ENCODE peak calls at places on chromosomes 3 and 15, in six cellular contexts. N is uterus, X is breast epithelium, C is fibroblast of pulmonary artery, W is kidney epithelial cell, U is Caco-2. D is an unnamed sample.

GRCh38 chr3:51389423-51390183 is 1.5 kb upstream of the RBM15B start:
- DNase-seq in W (no peak), U (peak), X (no peak), C (peak), N (no peak), D (peak)

GRCh38 chr15:92610101-92610520 is 45.5 kb downstream of the FAM174B start:
- DNase-seq in C (no peak), W (no peak), X (peak), U (peak), N (no peak), D (no peak)

GRCh38 chr15:101049282-101049681 is 130.1 kb downstream of the LRRK1 start:
- DNase-seq in C (no peak), X (no peak), W (no peak), U (no peak), N (no peak), D (no peak)

GRCh38 chr3:100941451-100941850 is 51.8 kb downstream of the ABI3BP start:
- DNase-seq in N (no peak), X (no peak), U (no peak), C (no peak), W (no peak), D (no peak)

GRCh38 chr3:189952272-189952671 is 168.4 kb downstream of the P3H2 start:
- DNase-seq in W (no peak), C (no peak), U (no peak), N (no peak), X (no peak), D (no peak)

GRCh38 chr3:182947892-182948291 is 32.4 kb downstream of the DCUN1D1 start:
- DNase-seq in W (no peak), U (peak), C (no peak), N (no peak), X (no peak), D (no peak)

GRCh38 chr3:174439621-174440349 is 419.3 kb upstream of the NAALADL2 start:
- DNase-seq in C (peak), W (peak), X (no peak), U (peak), N (peak), D (no peak)

GRCh38 chr3:117874028-117874765 is 1160.4 kb downstream of the IGSF11 start:
- DNase-seq in U (no peak), N (no peak), C (no peak), X (no peak), W (no peak), D (no peak)

GRCh38 chr3:182787302-182788036 is 5.8 kb upstream of the ATP11B start:
- DNase-seq in W (no peak), N (no peak), U (no peak), X (no peak), C (peak), D (no peak)

GRCh38 chr3:192957441-192957951 is 39.8 kb upstream of the MB21D2 start:
- DNase-seq in X (no peak), U (no peak), N (peak), C (peak), W (no peak), D (no peak)

GRCh38 chr3:9508781-9509180 is 44.8 kb downstream of the LHFPL4 start:
- DNase-seq in U (no peak), X (no peak), N (no peak), C (no peak), W (no peak), D (no peak)

GRCh38 chr3:4795905-4796304 is 183.3 kb upstream of the BHLHE40 start:
- DNase-seq in N (no peak), W (no peak), C (no peak), X (no peak), U (no peak), D (no peak)

GRCh38 chr15:50627351-50628055 is 59.1 kb downstream of the TRPM7 start:
- DNase-seq in N (no peak), X (no peak), W (no peak), C (peak), U (no peak), D (no peak)

GRCh38 chr3:152834354-152835310 is at the start of gene P2RY1:
- DNase-seq in N (peak), U (peak), X (peak), W (peak), C (peak), D (peak)

GRCh38 chr15:25804451-25804850 is 58.7 kb downstream of the ATP10A start:
- DNase-seq in X (no peak), N (no peak), C (no peak), U (no peak), W (no peak), D (no peak)

GRCh38 chr3:41198950-41199865 is at the start of gene CTNNB1:
- DNase-seq in W (no peak), X (peak), N (peak), U (peak), C (peak), D (peak)
- TF ChIP-seq CTCF in W (no peak), X (no peak), N (no peak), U (no peak), C (no peak), D (no peak)

DNA sequence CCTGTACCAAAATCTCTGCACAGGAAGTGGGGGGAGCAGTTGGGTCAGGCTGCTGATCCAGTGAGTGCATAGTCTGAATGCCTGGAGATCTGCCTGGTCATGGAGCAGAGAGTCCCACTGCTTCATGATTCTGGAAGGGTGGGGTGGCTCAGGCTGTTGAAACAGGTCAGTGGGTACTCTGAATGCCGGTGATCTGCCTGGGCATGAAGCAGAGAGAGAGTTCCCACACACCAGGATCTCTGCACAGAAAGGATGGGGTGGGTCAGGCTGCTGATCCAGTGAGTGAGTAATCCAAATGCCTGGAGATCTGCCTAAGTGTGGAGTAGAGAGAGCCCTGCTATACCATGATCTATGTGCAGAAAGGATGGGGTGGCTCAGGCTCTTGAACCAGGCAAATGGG is 16.1 kb upstream of the GCSAM start:
- DNase-seq in X (no peak), W (no peak), N (no peak), U (no peak), C (no peak), D (no peak)
- TF ChIP-seq CTCF in X (no peak), W (no peak), N (no peak), U (no peak), C (no peak), D (no peak)

GRCh38 chr3:124467980-124468902 is 262.0 kb upstream of the UMPS start:
- DNase-seq in W (no peak), C (peak), X (no peak), U (peak), N (peak), D (peak)
- TF ChIP-seq CTCF in W (peak), C (peak), X (peak), U (peak), N (peak), D (peak)

GRCh38 chr3:171553085-171553484 is 92.9 kb upstream of the TNIK start:
- DNase-seq in U (no peak), N (no peak), W (no peak), X (no peak), C (no peak), D (no peak)
- TF ChIP-seq CTCF in U (no peak), N (no peak), W (no peak), X (no peak), C (no peak), D (no peak)

DNA sequence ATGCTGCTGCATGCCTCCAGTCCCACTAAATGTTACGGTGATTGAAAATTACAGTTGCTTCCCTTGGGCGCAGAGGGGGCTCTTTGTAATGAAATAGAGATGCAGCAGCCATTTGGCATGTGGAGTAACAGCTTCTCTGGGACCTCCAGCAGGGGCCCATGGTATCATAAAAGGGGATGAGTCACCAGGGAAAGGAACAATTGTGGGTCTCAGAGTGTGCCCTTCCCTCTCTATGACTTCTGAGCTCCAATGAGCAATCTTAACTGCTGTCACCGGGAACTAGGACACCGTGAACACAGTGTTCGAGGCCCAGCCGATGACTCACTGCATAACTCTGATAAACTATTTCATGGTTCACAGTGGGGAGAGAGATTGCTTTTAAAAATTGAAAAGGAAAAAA is 164.8 kb upstream of the NUDT16 start:
- DNase-seq in X (no peak), C (peak), U (peak), W (peak), N (no peak), D (no peak)
- TF ChIP-seq CTCF in X (no peak), C (no peak), U (no peak), W (peak), N (no peak), D (no peak)

GRCh38 chr3:156761713-156762575 is 64.2 kb upstream of the LEKR1 start:
- DNase-seq in W (no peak), N (no peak), C (peak), U (no peak), X (no peak), D (no peak)
- TF ChIP-seq CTCF in W (no peak), N (no peak), C (peak), U (no peak), X (no peak), D (no peak)

GRCh38 chr3:43260412-43260811 is 25.9 kb upstream of the SNRK start:
- DNase-seq in U (no peak), X (no peak), W (no peak), N (no peak), C (no peak), D (no peak)
- TF ChIP-seq CTCF in U (peak), X (no peak), W (no peak), N (no peak), C (peak), D (no peak)

GRCh38 chr15:99140590-99140989 is 35.7 kb downstream of the SYNM start:
- DNase-seq in W (no peak), U (no peak), C (no peak), N (no peak), X (no peak), D (no peak)
- TF ChIP-seq CTCF in W (no peak), U (no peak), C (no peak), N (no peak), X (no peak), D (no peak)